ENCODE peak calls at places on chromosomes 5 and 9, in six cellular contexts. J is HS-5; R is GM03348; K is AG10803; Q is stimulated activated CD8-positive, alpha-beta memory T cell treated with anti-CD3 and anti-CD28 coated beads, Interleukin-4, amount 100 ng/mL, for 1 hour; G is nephron progenitor cell. M is an unnamed sample.

GRCh38 chr5:122948319-122948718 is 88.2 kb downstream of the PPIC start:
- DNase-seq in G (no peak), Q (no peak), R (no peak), J (no peak), K (no peak), M (no peak)

GRCh38 chr9:113399646-113400200 is 1.4 kb downstream of the ALAD start:
- DNase-seq in K (no peak), Q (no peak), G (no peak), J (no peak), R (no peak), M (no peak)

GRCh38 chr5:65032250-65032649 is 263.5 kb downstream of the CWC27 start:
- DNase-seq in G (no peak), K (peak; percentile 94), J (peak; percentile 89), Q (no peak), R (peak; percentile 73), M (peak; percentile 96)

GRCh38 chr9:99811598-99812383 is 9.9 kb upstream of the NR4A3 start:
- DNase-seq in Q (no peak), R (no peak), G (no peak), J (no peak), K (no peak), M (no peak)

GRCh38 chr5:93274291-93274690 is 306.7 kb downstream of the NR2F1-AS1 start:
- DNase-seq in Q (no peak), G (no peak), R (peak; percentile 42), K (peak; percentile 41), J (no peak), M (no peak)

GRCh38 chr9:72276429-72276828 is 88.6 kb downstream of the ZFAND5 start:
- DNase-seq in K (no peak), R (no peak), J (no peak), G (no peak), Q (no peak), M (peak; percentile 23)

GRCh38 chr5:52580921-52581320 is 206.8 kb upstream of the ITGA1 start:
- DNase-seq in G (no peak), K (peak; percentile 26), J (peak; percentile 66), Q (no peak), R (no peak), M (no peak)

GRCh38 chr9:137269231-137269772 is 8.2 kb upstream of the TOR4A start:
- DNase-seq in R (no peak), K (peak; percentile 32), Q (no peak), J (no peak), G (no peak), M (peak; percentile 97)

GRCh38 chr5:36713541-36713940 is 107.1 kb downstream of the SLC1A3 start:
- DNase-seq in J (no peak), K (no peak), Q (no peak), G (no peak), R (no peak), M (no peak)

GRCh38 chr5:175735701-175736100 is 77.8 kb downstream of the HRH2 start:
- DNase-seq in R (no peak), G (no peak), J (no peak), Q (no peak), K (no peak), M (no peak)

GRCh38 chr9:96176901-96177718 is 124.9 kb downstream of the HSD17B3 start:
- DNase-seq in K (no peak), G (peak; percentile 23), Q (no peak), R (no peak), J (no peak), M (peak; percentile 8)

GRCh38 chr5:119411935-119412623 is 40.2 kb upstream of the HSD17B4 start:
- DNase-seq in G (peak; percentile 43), K (peak; percentile 71), Q (peak; percentile 23), R (peak; percentile 78), J (peak; percentile 54), M (peak; percentile 56)

GRCh38 chr5:83377131-83377865 is 94.2 kb upstream of the VCAN start:
- DNase-seq in J (peak; percentile 91), Q (no peak), R (peak; percentile 50), G (no peak), K (peak; percentile 82), M (peak; percentile 44)